ENCODE peak calls at places on chromosomes 11 and 22, in six cellular contexts. K is CD4-positive, alpha-beta T cell; D is cardiac muscle cell; B is AG09319; J is iPS DF 6.9; G is ELF-1. O is an unnamed sample.

GRCh38 chr22:32389685-32390084 is 22.4 kb downstream of the RTCB start:
- DNase-seq in K (no peak), D (peak), B (no peak), J (no peak), G (peak), O (no peak)

GRCh38 chr11:35419713-35420333 is 465 bp upstream of the SLC1A2 start:
- DNase-seq in K (no peak), D (peak), B (no peak), J (no peak), G (peak), O (no peak)

GRCh38 chr11:95494856-95495255 is 263.9 kb upstream of the SESN3 start:
- DNase-seq in K (no peak), D (no peak), B (no peak), J (no peak), G (no peak), O (no peak)

GRCh38 chr22:46040471-46041465 is 63.8 kb upstream of the WNT7B start:
- DNase-seq in K (no peak), D (no peak), B (no peak), J (no peak), G (no peak), O (no peak)

GRCh38 chr11:130906616-130907015 is 9.7 kb downstream of the SNX19 start:
- DNase-seq in K (no peak), D (no peak), B (no peak), J (no peak), G (no peak), O (no peak)

GRCh38 chr22:38135133-38135706 is 24.7 kb upstream of the BAIAP2L2 start:
- DNase-seq in K (no peak), D (no peak), B (peak), J (no peak), G (no peak), O (no peak)

GRCh38 chr11:2297623-2298030 is 4.1 kb downstream of the C11orf21 start:
- DNase-seq in K (no peak), D (no peak), B (no peak), J (no peak), G (peak), O (no peak)

GRCh38 chr11:46597155-46597554 is 3.3 kb upstream of the AMBRA1 start:
- DNase-seq in K (no peak), D (no peak), B (no peak), J (no peak), G (no peak), O (no peak)

GRCh38 chr11:11787305-11788066 is 54.3 kb upstream of the USP47 start:
- DNase-seq in K (peak), D (peak), B (peak), J (peak), G (peak), O (peak)

GRCh38 chr11:109040303-109040702 is 375.4 kb downstream of the DDX10 start:
- DNase-seq in K (no peak), D (no peak), B (no peak), J (peak), G (peak), O (no peak)

GRCh38 chr22:19620742-19621371 is 93.4 kb upstream of the SEPTIN5 start:
- DNase-seq in K (no peak), D (no peak), B (no peak), J (no peak), G (no peak), O (no peak)

GRCh38 chr22:27634043-27634442 is 167.5 kb downstream of the MN1 start:
- DNase-seq in K (no peak), D (no peak), B (no peak), J (no peak), G (no peak), O (no peak)

GRCh38 chr11:34264266-34265110 is 93.3 kb downstream of the ABTB2 start:
- DNase-seq in K (no peak), D (no peak), B (no peak), J (no peak), G (no peak), O (no peak)

GRCh38 chr11:134622458-134622857 is 210.4 kb upstream of the B3GAT1 start:
- DNase-seq in K (no peak), D (no peak), B (no peak), J (no peak), G (no peak), O (no peak)

GRCh38 chr22:20530368-20531153 is 23.2 kb downstream of the MED15 start:
- DNase-seq in K (no peak), D (no peak), B (no peak), J (no peak), G (peak), O (no peak)

GRCh38 chr11:123062892-123063395 is 1.0 kb upstream of the HSPA8 start:
- DNase-seq in K (no peak), D (peak), B (no peak), J (no peak), G (no peak), O (no peak)

GRCh38 chr11:57885298-57886035 is 123.9 kb downstream of the CTNND1 start:
- DNase-seq in K (no peak), D (peak), B (no peak), J (no peak), G (peak), O (no peak)

GRCh38 chr11:2427721-2428321 is 16.5 kb downstream of the TRPM5 start:
- DNase-seq in K (no peak), D (no peak), B (no peak), J (no peak), G (no peak), O (no peak)

GRCh38 chr11:73182824-73183321 is 35.2 kb upstream of the P2RY2 start:
- DNase-seq in K (no peak), D (peak), B (no peak), J (no peak), G (no peak), O (no peak)

GRCh38 chr11:32643526-32643925 is 59.9 kb downstream of the EIF3M start:
- DNase-seq in K (no peak), D (no peak), B (no peak), J (no peak), G (no peak), O (no peak)

GRCh38 chr11:63920870-63921417 is 4.0 kb upstream of the RCOR2 start:
- DNase-seq in K (no peak), D (peak), B (no peak), J (no peak), G (no peak), O (no peak)

GRCh38 chr11:58958500-58958899 is 19.2 kb downstream of the GLYATL1 start:
- DNase-seq in K (no peak), D (peak), B (no peak), J (peak), G (no peak), O (no peak)

GRCh38 chr11:36672815-36673450 is 74.9 kb upstream of the RAG2 start:
- DNase-seq in K (no peak), D (peak), B (peak), J (peak), G (no peak), O (peak)

GRCh38 chr22:42309865-42310264 is 39.4 kb upstream of the TCF20 start:
- DNase-seq in K (no peak), D (no peak), B (no peak), J (no peak), G (no peak), O (no peak)

GRCh38 chr22:41382610-41383009 is 868 bp downstream of the TEF start:
- DNase-seq in K (no peak), D (no peak), B (no peak), J (no peak), G (no peak), O (no peak)

GRCh38 chr22:47423266-47423665 is 660.8 kb downstream of the TBC1D22A start:
- DNase-seq in K (no peak), D (no peak), B (no peak), J (no peak), G (no peak), O (no peak)

GRCh38 chr11:76246271-76246933 is 40.1 kb upstream of the WNT11 start:
- DNase-seq in K (no peak), D (no peak), B (no peak), J (no peak), G (no peak), O (no peak)

GRCh38 chr11:61138940-61139339 is 22.3 kb downstream of the VPS37C start:
- DNase-seq in K (no peak), D (peak), B (no peak), J (no peak), G (no peak), O (peak)

GRCh38 chr11:88424881-88425280 is 87.3 kb upstream of the CTSC start:
- DNase-seq in K (no peak), D (no peak), B (no peak), J (no peak), G (no peak), O (no peak)

GRCh38 chr11:18393581-18394299 is 623 bp upstream of the LDHA start:
- DNase-seq in K (no peak), D (peak), B (no peak), J (no peak), G (no peak), O (no peak)

GRCh38 chr11:61967924-61968757 is 707 bp upstream of the FTH1 start:
- DNase-seq in K (peak), D (peak), B (no peak), J (no peak), G (peak), O (no peak)

GRCh38 chr11:18704698-18705097 is 6.1 kb downstream of the TMEM86A start:
- DNase-seq in K (no peak), D (no peak), B (no peak), J (no peak), G (no peak), O (no peak)

GRCh38 chr11:72245232-72245816 is 1.3 kb upstream of the PHOX2A start:
- DNase-seq in K (no peak), D (no peak), B (no peak), J (no peak), G (no peak), O (no peak)

O was measured in SK-N-MC.